ENCODE peak calls at places on chromosomes 5 and 9, in seven cellular contexts. F is stimulated activated CD8-positive, alpha-beta memory T cell treated with anti-CD3 and anti-CD28 coated beads, Interleukin-7, amount 100 ng/mL, for 48 hours; B is cerebellum; Y is spleen; T is SHP77; L is left ventricle myocardium inferior; J is stimulated activated naive CD4-positive, alpha-beta T cell. V is an unnamed sample.

GRCh38 chr5:168364151-168364661 is 72.8 kb downstream of the WWC1 start:
- DNase-seq in J (no peak), F (no peak), L (no peak), T (no peak), B (no peak), Y (no peak), V (no peak)

GRCh38 chr9:110842169-110842568 is 173.6 kb downstream of the MUSK start:
- DNase-seq in J (no peak), Y (no peak), F (no peak), L (no peak), T (no peak), B (no peak), V (no peak)

GRCh38 chr9:114386886-114387677 is 700 bp downstream of the AKNA start:
- DNase-seq in Y (peak), T (no peak), J (no peak), L (no peak), B (no peak), F (no peak), V (peak)

GRCh38 chr5:37626266-37626665 is 213.6 kb downstream of the GDNF start:
- DNase-seq in J (no peak), L (no peak), B (no peak), Y (no peak), T (no peak), F (no peak), V (no peak)

GRCh38 chr9:101427337-101427736 is 8.2 kb downstream of the ALDOB start:
- DNase-seq in F (no peak), B (no peak), Y (no peak), J (no peak), T (no peak), L (no peak), V (no peak)

GRCh38 chr5:167798427-167798826 is 493.0 kb upstream of the WWC1 start:
- DNase-seq in L (no peak), J (no peak), Y (no peak), F (no peak), T (no peak), B (no peak), V (no peak)

GRCh38 chr9:36659500-36659899 is 86.8 kb downstream of the MELK start:
- DNase-seq in Y (no peak), J (no peak), B (no peak), L (no peak), T (no peak), F (no peak), V (no peak)

GRCh38 chr9:109117856-109118801 is 1.6 kb downstream of the TMEM245 start:
- DNase-seq in L (no peak), Y (no peak), T (no peak), B (no peak), J (no peak), F (no peak), V (peak)

GRCh38 chr5:142915840-142916424 is 145.8 kb downstream of the ARHGAP26 start:
- DNase-seq in F (no peak), Y (no peak), J (no peak), L (no peak), B (no peak), T (peak), V (no peak)

GRCh38 chr5:101689306-101689705 is 606.8 kb downstream of the SLCO4C1 start:
- DNase-seq in Y (no peak), L (no peak), B (no peak), J (no peak), F (no peak), T (no peak), V (no peak)

GRCh38 chr5:178441486-178442270 is 148.5 kb downstream of the COL23A1 start:
- DNase-seq in T (no peak), F (no peak), L (no peak), J (no peak), Y (no peak), B (no peak), V (no peak)

GRCh38 chr5:149470942-149471341 is 80.3 kb downstream of the CSNK1A1 start:
- DNase-seq in J (no peak), Y (no peak), T (no peak), F (no peak), B (no peak), L (no peak), V (no peak)

GRCh38 chr9:109795613-109796012 is 15.6 kb downstream of the PALM2AKAP2 start:
- DNase-seq in B (no peak), F (no peak), L (no peak), Y (no peak), J (no peak), T (no peak), V (no peak)

GRCh38 chr9:37969130-37969529 is 65.2 kb upstream of the SLC25A51 start:
- DNase-seq in B (no peak), J (no peak), L (peak), T (no peak), Y (peak), F (no peak), V (peak)

GRCh38 chr9:6901179-6901578 is 143.4 kb downstream of the KDM4C start:
- DNase-seq in J (no peak), B (no peak), F (no peak), L (no peak), Y (no peak), T (no peak), V (no peak)

V was measured in adipocyte.